ENCODE peak calls at places on chromosomes 16 and 17, in five cellular contexts. X is colonic mucosa, T is thoracic aorta, C is lung, D is small intestine. F is an unnamed sample.
A peak's percentile ranks its signal among the peaks of the same experiment; 100 is the strongest.

GRCh38 chr17:2093349-2093748 is 38.4 kb downstream of the HIC1 start:
- DNase-seq in X (no peak), T (no peak), C (peak; percentile 87), D (no peak), F (no peak)

GRCh38 chr17:67506966-67507365 is 129.9 kb downstream of the PITPNC1 start:
- DNase-seq in X (no peak), T (no peak), C (no peak), D (no peak), F (no peak)

GRCh38 chr16:870856-871561 is 70.5 kb upstream of the GNG13 start:
- DNase-seq in X (no peak), T (no peak), C (no peak), D (no peak), F (no peak)

GRCh38 chr17:47275245-47275984 is 21.8 kb downstream of the ITGB3 start:
- DNase-seq in X (peak; percentile 75), T (peak; percentile 62), C (peak; percentile 56), D (no peak), F (peak; percentile 46)

GRCh38 chr17:6666077-6666521 is 14.5 kb downstream of the C17orf100 start:
- DNase-seq in X (peak; percentile 72), T (no peak), C (peak; percentile 75), D (peak; percentile 74), F (peak; percentile 66)

GRCh38 chr17:77782611-77783010 is 175.9 kb upstream of the TNRC6C start:
- DNase-seq in X (no peak), T (no peak), C (no peak), D (no peak), F (no peak)

GRCh38 chr16:57388359-57389086 is 16.0 kb upstream of the CCL17 start:
- DNase-seq in X (no peak), T (no peak), C (no peak), D (peak; percentile 40), F (no peak)

GRCh38 chr16:23670137-23670776 is 8.4 kb upstream of the PLK1 start:
- DNase-seq in X (no peak), T (no peak), C (no peak), D (no peak), F (no peak)

GRCh38 chr17:60391419-60392041 is 403 bp downstream of the USP32 start:
- DNase-seq in X (no peak), T (no peak), C (no peak), D (no peak), F (peak; percentile 60)

GRCh38 chr16:85520853-85521736 is 92.0 kb upstream of the GSE1 start:
- DNase-seq in X (peak; percentile 93), T (no peak), C (peak; percentile 91), D (peak; percentile 77), F (no peak)

GRCh38 chr16:58695368-58695767 is 10.8 kb upstream of the SLC38A7 start:
- DNase-seq in X (no peak), T (no peak), C (no peak), D (no peak), F (no peak)

GRCh38 chr17:46791531-46791930 is 27.0 kb downstream of the WNT3 start:
- DNase-seq in X (no peak), T (no peak), C (no peak), D (no peak), F (no peak)

GRCh38 chr17:74454197-74455024 is 12.0 kb upstream of the CD300A start:
- DNase-seq in X (peak; percentile 67), T (peak; percentile 74), C (no peak), D (peak; percentile 88), F (peak; percentile 95)

GRCh38 chr17:56838687-56839086 is 4.7 kb downstream of the DGKE start:
- DNase-seq in X (no peak), T (no peak), C (no peak), D (no peak), F (no peak)

GRCh38 chr17:32275060-32276042 is 9.7 kb downstream of the RHBDL3 start:
- DNase-seq in X (no peak), T (no peak), C (no peak), D (no peak), F (no peak)

GRCh38 chr17:62109378-62109902 is 44.4 kb upstream of the MED13 start:
- DNase-seq in X (peak; percentile 73), T (no peak), C (peak; percentile 59), D (peak; percentile 94), F (peak; percentile 81)

GRCh38 chr17:46876926-46877325 is 25.5 kb downstream of the WNT9B start:
- DNase-seq in X (no peak), T (no peak), C (no peak), D (no peak), F (no peak)

GRCh38 chr17:3740611-3741073 is 16.9 kb downstream of the HASPIN start:
- DNase-seq in X (no peak), T (no peak), C (no peak), D (no peak), F (no peak)

GRCh38 chr17:5485270-5486205 is at the start of gene DERL2:
- DNase-seq in X (peak; percentile 39), T (no peak), C (peak; percentile 45), D (no peak), F (peak; percentile 47)

GRCh38 chr16:25256821-25257503 is 683 bp downstream of the ZKSCAN2 start:
- DNase-seq in X (peak; percentile 24), T (no peak), C (no peak), D (peak; percentile 15), F (peak; percentile 5)

GRCh38 chr17:30956764-30957374 is 14.0 kb upstream of the RNF135 start:
- DNase-seq in X (no peak), T (no peak), C (no peak), D (no peak), F (no peak)

DNA sequence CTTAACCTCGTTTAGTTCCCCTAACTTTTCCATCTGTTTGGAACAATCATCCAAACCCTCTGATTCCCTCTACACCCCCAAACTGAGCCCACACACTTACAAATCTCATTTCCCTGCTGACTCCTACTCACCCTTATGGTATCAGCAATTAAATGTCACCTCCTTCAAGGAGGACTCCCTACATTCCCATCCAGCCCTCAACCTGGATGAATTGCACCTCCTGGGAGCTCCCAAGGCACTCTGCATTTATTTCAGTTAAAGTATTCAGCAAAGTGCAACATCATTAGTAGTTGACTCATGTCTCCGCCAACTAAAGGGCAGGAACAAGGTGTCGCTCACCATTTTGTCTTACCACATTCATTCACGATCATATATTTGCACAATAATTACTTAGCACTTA is 353.5 kb downstream of the TMEM114 start:
- DNase-seq in X (no peak), T (no peak), C (no peak), D (no peak), F (no peak)
- H3K4me3 ChIP-seq in X (no peak overlapping the region), T (no peak overlapping the region), C (no peak overlapping the region), D (no peak overlapping the region), F (no peak overlapping the region)

GRCh38 chr16:84086996-84087395 is 29.7 kb downstream of the MBTPS1 start:
- DNase-seq in X (no peak), T (no peak), C (no peak), D (no peak), F (no peak)
- H3K4me1 ChIP-seq in X (no peaks in the 10 kb centered on the region), T (peaks cover 14% of the 10 kb centered on the region), C (no peaks in the 10 kb centered on the region), D (no peaks in the 10 kb centered on the region), F (no peaks in the 10 kb centered on the region)

GRCh38 chr17:49132317-49132698 is 261 bp upstream of the B4GALNT2 start:
- DNase-seq in X (no peak), T (no peak), C (no peak), D (no peak), F (no peak)
- H3K27me3 ChIP-seq in X (peaks cover 18% of the 10 kb centered on the region), T (peaks cover 22% of the 10 kb centered on the region), C (no peaks in the 10 kb centered on the region), D (no peaks in the 10 kb centered on the region), F (peaks cover 6% of the 10 kb centered on the region)

GRCh38 chr16:4624827-4625616 is 396 bp downstream of the MGRN1 start:
- DNase-seq in X (peak; percentile 71), T (peak; percentile 33), C (peak; percentile 78), D (peak; percentile 68), F (peak; percentile 27)

GRCh38 chr16:4624015-4624826 is at the start of gene MGRN1:
- DNase-seq in X (peak; percentile 95), T (peak; percentile 80), C (peak; percentile 95), D (peak; percentile 96), F (peak; percentile 92)

GRCh38 chr16:4625617-4626159 is 1.1 kb downstream of the MGRN1 start:
- DNase-seq in X (no peak), T (no peak), C (no peak), D (no peak), F (no peak)

GRCh38 chr16:4626396-4626795 is 1.8 kb downstream of the MGRN1 start:
- DNase-seq in X (no peak), T (no peak), C (no peak), D (peak; percentile 59), F (no peak)

DNA sequence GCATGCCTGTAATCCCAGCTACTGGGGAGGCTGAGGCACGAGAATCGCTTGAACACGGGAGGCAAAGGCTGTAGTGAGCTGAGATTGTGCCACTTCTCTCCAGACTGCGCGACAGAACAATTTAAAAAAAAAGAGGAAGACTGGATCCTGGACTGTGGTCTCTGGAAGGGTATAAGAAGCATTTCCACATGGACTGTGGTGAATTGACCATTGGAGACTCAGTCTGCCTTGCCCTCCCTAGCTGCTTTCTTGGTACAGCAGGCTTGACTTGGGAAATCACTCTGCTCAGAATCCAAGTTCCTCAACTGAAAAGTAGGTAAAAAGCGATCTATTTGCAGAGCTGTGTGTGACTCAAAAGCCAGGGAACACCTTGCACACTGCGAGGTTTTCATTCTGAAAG is 1.0 kb upstream of the MGRN1 start:
- DNase-seq in X (no peak), T (no peak), C (no peak), D (no peak), F (no peak)
- H3K4me3 ChIP-seq in X (no peak overlapping the region), T (peak overlapping the region; percentile 96), C (no peak overlapping the region), D (no peak overlapping the region), F (no peak overlapping the region)

GRCh38 chr17:81094224-81094743 is 59.3 kb downstream of the BAIAP2 start:
- DNase-seq in X (no peak), T (no peak), C (no peak), D (no peak), F (no peak)
- H3K4me1 ChIP-seq in X (peaks cover 18% of the 10 kb centered on the region), T (peaks cover 36% of the 10 kb centered on the region), C (peaks cover 25% of the 10 kb centered on the region), D (peaks cover 6% of the 10 kb centered on the region), F (peaks cover 31% of the 10 kb centered on the region)

GRCh38 chr17:50908140-50908859 is 42.1 kb upstream of the TOB1 start:
- DNase-seq in X (no peak), T (no peak), C (no peak), D (no peak), F (no peak)

GRCh38 chr17:50905460-50905803 is 39.3 kb upstream of the TOB1 start:
- DNase-seq in X (no peak), T (no peak), C (no peak), D (no peak), F (no peak)

GRCh38 chr17:50903604-50904521 is 37.7 kb upstream of the TOB1 start:
- DNase-seq in X (no peak), T (no peak), C (no peak), D (no peak), F (no peak)

GRCh38 chr17:50904522-50905459 is 38.6 kb upstream of the TOB1 start:
- DNase-seq in X (peak; percentile 67), T (peak; percentile 33), C (peak; percentile 50), D (peak; percentile 81), F (no peak)

GRCh38 chr17:50906443-50906842 is 40.3 kb upstream of the TOB1 start:
- DNase-seq in X (no peak), T (no peak), C (no peak), D (no peak), F (no peak)
- H3K27me3 ChIP-seq in X (no peaks in the 10 kb centered on the region), T (no peaks in the 10 kb centered on the region), C (no peaks in the 10 kb centered on the region), D (no peaks in the 10 kb centered on the region), F (no peaks in the 10 kb centered on the region)